ENCODE peak calls at places on chromosomes 7 and 10, in four cellular contexts. S is HepG2, G is GM12878, W is K562. X is an unnamed sample.

GRCh38 chr10:2890093-2890492 is 177.3 kb upstream of the PFKP start:
- DNase-seq in S (no peak), G (no peak), W (no peak), X (no peak)

GRCh38 chr7:2527505-2528464 is 8.2 kb downstream of the LFNG start:
- DNase-seq in S (peak; percentile 84), G (no peak), W (peak; percentile 82), X (no peak)

GRCh38 chr7:159280008-159280407 is 135.3 kb upstream of the VIPR2 start:
- DNase-seq in S (no peak), G (no peak), W (no peak), X (no peak)

GRCh38 chr10:7409045-7409731 is 1.6 kb downstream of the SFMBT2 start:
- DNase-seq in S (no peak), G (peak; percentile 51), W (peak; percentile 56), X (peak; percentile 42)

GRCh38 chr10:133156674-133157579 is 3.1 kb upstream of the KNDC1 start:
- DNase-seq in S (no peak), G (no peak), W (no peak), X (no peak)

GRCh38 chr7:132251327-132251659 is 325.0 kb downstream of the PLXNA4 start:
- DNase-seq in S (peak; percentile 87), G (no peak), W (no peak), X (no peak)

GRCh38 chr7:37495574-37496184 is 47.0 kb upstream of the ELMO1 start:
- DNase-seq in S (peak; percentile 13), G (no peak), W (peak; percentile 11), X (peak; percentile 21)

GRCh38 chr10:118669020-118669766 is 73.7 kb upstream of the PRLHR start:
- DNase-seq in S (no peak), G (no peak), W (peak; percentile 11), X (no peak)

GRCh38 chr10:82084904-82085303 is 209.9 kb downstream of the NRG3 start:
- DNase-seq in S (no peak), G (no peak), W (no peak), X (no peak)

GRCh38 chr7:16721541-16721940 is 32.0 kb upstream of the TSPAN13 start:
- DNase-seq in S (no peak), G (no peak), W (no peak), X (no peak)

GRCh38 chr10:86329896-86330680 is 36.5 kb downstream of the GRID1 start:
- DNase-seq in S (no peak), G (no peak), W (no peak), X (no peak)

GRCh38 chr10:52933748-52934147 is 161.2 kb upstream of the MBL2 start:
- DNase-seq in S (no peak), G (no peak), W (no peak), X (no peak)

GRCh38 chr7:18345641-18346234 is 149.8 kb upstream of the HDAC9 start:
- DNase-seq in S (peak; percentile 35), G (no peak), W (peak; percentile 29), X (peak; percentile 21)

GRCh38 chr10:43035785-43036184 is 41.1 kb upstream of the RET start:
- DNase-seq in S (no peak), G (no peak), W (no peak), X (no peak)

GRCh38 chr7:128781126-128781525 is 5.5 kb upstream of the OPN1SW start:
- DNase-seq in S (no peak), G (no peak), W (no peak), X (no peak)
- TF ChIP-seq FOXK2 in S (no peak), G (no peak), W (no peak), X (no peak)

GRCh38 chr10:80265740-80266512 is 23.5 kb downstream of the MAT1A start:
- DNase-seq in S (no peak), G (no peak), W (no peak), X (no peak)
- TF ChIP-seq BHLHE40 in S (no peak), G (no peak), W (no peak), X (no peak)

DNA sequence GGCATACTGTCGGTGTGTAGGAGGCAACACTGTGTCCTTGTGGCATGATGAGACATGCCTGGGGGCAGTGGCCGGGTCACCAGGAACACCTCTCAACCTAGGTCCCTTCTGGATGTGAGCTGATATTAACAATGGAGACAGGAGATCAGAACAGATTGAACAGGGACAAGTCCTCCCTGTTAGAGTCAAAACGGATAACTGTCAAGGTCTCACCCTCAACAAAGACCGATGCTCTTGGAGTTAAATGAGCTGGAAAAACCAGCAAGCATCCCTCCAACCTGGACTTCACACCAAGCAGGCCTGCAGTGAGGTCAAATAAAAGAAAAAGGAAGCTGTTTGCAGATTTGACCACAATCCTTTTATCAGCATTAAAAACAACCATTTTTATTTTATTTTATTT is 49.0 kb downstream of the SLIT1 start:
- DNase-seq in S (no peak), G (no peak), W (no peak), X (no peak)
- TF ChIP-seq FOXK2 in S (no peak), G (no peak), W (no peak), X (no peak)

GRCh38 chr10:31318382-31318853 is 598 bp upstream of the ZEB1 start:
- DNase-seq in S (peak; percentile 12), G (peak; percentile 79), W (peak; percentile 51), X (peak; percentile 16)
- TF ChIP-seq BHLHE40 in S (no peak), G (no peak), W (no peak), X (no peak)

GRCh38 chr7:111364413-111364812 is 197.9 kb downstream of the IMMP2L start:
- DNase-seq in S (no peak), G (no peak), W (no peak), X (no peak)

GRCh38 chr7:111374027-111374426 is 188.3 kb downstream of the IMMP2L start:
- DNase-seq in S (no peak), G (no peak), W (no peak), X (no peak)

DNA sequence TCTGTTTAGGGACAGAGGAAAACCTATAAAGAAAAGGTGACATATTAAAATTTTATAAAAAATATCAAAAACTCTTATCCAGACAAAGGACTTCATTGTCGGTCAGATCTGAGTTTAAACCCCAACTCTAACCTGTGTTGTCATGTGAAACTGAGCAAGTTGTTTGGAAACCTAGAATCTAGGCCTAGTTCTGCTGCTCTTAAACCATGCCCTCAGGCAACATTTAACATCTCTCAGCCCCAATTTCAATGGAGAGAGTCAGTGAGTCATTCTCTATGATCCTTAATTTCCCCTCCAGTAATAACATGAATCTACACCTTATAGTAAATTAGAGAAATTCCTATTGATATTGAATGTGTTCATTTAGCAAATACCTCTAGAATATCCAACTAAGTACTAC is 192.3 kb downstream of the IMMP2L start:
- DNase-seq in S (no peak), G (no peak), W (no peak), X (no peak)
- TF ChIP-seq FOXK2 in S (no peak), G (no peak), W (no peak), X (no peak)

GRCh38 chr7:129989466-129989865 is 36.7 kb upstream of the UBE2H start:
- DNase-seq in S (no peak), G (peak; percentile 53), W (no peak), X (no peak)

GRCh38 chr7:129986600-129986999 is 33.8 kb upstream of the UBE2H start:
- DNase-seq in S (no peak), G (no peak), W (no peak), X (no peak)

GRCh38 chr7:129993275-129993674 is 40.5 kb upstream of the UBE2H start:
- DNase-seq in S (no peak), G (no peak), W (no peak), X (no peak)

GRCh38 chr7:129990403-129991192 is 37.8 kb upstream of the UBE2H start:
- DNase-seq in S (peak; percentile 51), G (no peak), W (no peak), X (no peak)
- TF ChIP-seq BHLHE40 in S (no peak), G (no peak), W (no peak), X (no peak)

GRCh38 chr10:105161149-105161548 is 520.1 kb downstream of the SORCS3 start:
- DNase-seq in S (no peak), G (no peak), W (no peak), X (no peak)
- TF ChIP-seq FOXK2 in S (no peak), G (no peak), W (no peak), X (no peak)

GRCh38 chr10:114499630-114500190 is 95.4 kb upstream of the AFAP1L2 start:
- DNase-seq in S (no peak), G (no peak), W (no peak), X (no peak)
- TF ChIP-seq BHLHE40 in S (no peak), G (no peak), W (no peak), X (no peak)

GRCh38 chr7:79118143-79118542 is 335.3 kb downstream of the MAGI2 start:
- DNase-seq in S (no peak), G (no peak), W (no peak), X (no peak)
- TF ChIP-seq FOXK2 in S (no peak), G (no peak), W (no peak), X (no peak)

GRCh38 chr7:111042842-111043241 is 48.1 kb upstream of the LRRN3 start:
- DNase-seq in S (no peak), G (no peak), W (no peak), X (no peak)

GRCh38 chr7:111041577-111041976 is 49.4 kb upstream of the LRRN3 start:
- DNase-seq in S (no peak), G (no peak), W (no peak), X (no peak)

GRCh38 chr7:111045469-111045868 is 45.5 kb upstream of the LRRN3 start:
- DNase-seq in S (no peak), G (no peak), W (no peak), X (no peak)

GRCh38 chr7:111047595-111047994 is 43.3 kb upstream of the LRRN3 start:
- DNase-seq in S (peak; percentile 30), G (no peak), W (no peak), X (no peak)

GRCh38 chr7:111043533-111043932 is 47.4 kb upstream of the LRRN3 start:
- DNase-seq in S (no peak), G (no peak), W (no peak), X (no peak)
- TF ChIP-seq BHLHE40 in S (no peak), G (no peak), W (no peak), X (no peak)